ENCODE peak calls at places on chromosomes 12 and 14, in four cellular contexts. K is H1, I is mesendoderm, W is IMR-90. T is an unnamed sample.

GRCh38 chr12:52050771-52051541 is at the start of gene NR4A1:
- DNase-seq in K (peak), I (peak), W (peak), T (peak)

GRCh38 chr12:78185109-78185508 is 354.4 kb downstream of the NAV3 start:
- DNase-seq in K (no peak), I (no peak), W (peak), T (no peak)

GRCh38 chr12:114406326-114407033 is 536 bp upstream of the TBX5 start:
- DNase-seq in K (no peak), I (no peak), W (peak), T (no peak)

GRCh38 chr12:101551362-101552114 is 43.2 kb upstream of the MYBPC1 start:
- DNase-seq in K (no peak), I (no peak), W (no peak), T (no peak)

GRCh38 chr12:52285172-52285745 is 6.1 kb downstream of the KRT81 start:
- DNase-seq in K (no peak), I (no peak), W (peak), T (no peak)

GRCh38 chr12:52074656-52075408 is 4.7 kb upstream of the SMIM41 start:
- DNase-seq in K (no peak), I (no peak), W (no peak), T (no peak)

GRCh38 chr12:117044790-117045174 is 54.4 kb downstream of the TESC start:
- DNase-seq in K (no peak), I (no peak), W (no peak), T (no peak)

GRCh38 chr12:27015730-27016076 is 1.5 kb upstream of the TM7SF3 start:
- DNase-seq in K (no peak), I (peak), W (peak), T (no peak)

GRCh38 chr14:89618821-89619551 is 202.0 kb upstream of the FOXN3 start:
- DNase-seq in K (peak), I (peak), W (peak), T (peak)

GRCh38 chr14:102655154-102655553 is 62.7 kb downstream of the RCOR1 start:
- DNase-seq in K (no peak), I (peak), W (peak), T (no peak)

GRCh38 chr12:116244001-116244400 is 33.5 kb downstream of the MED13L start:
- DNase-seq in K (no peak), I (peak), W (peak), T (no peak)

GRCh38 chr12:989751-990278 is 1.2 kb upstream of the ERC1 start:
- DNase-seq in K (no peak), I (peak), W (peak), T (no peak)

GRCh38 chr12:57477710-57478681 is 1.7 kb downstream of the ARHGAP9 start:
- DNase-seq in K (no peak), I (no peak), W (peak), T (no peak)

GRCh38 chr14:89466460-89466859 is 49.4 kb upstream of the FOXN3 start:
- DNase-seq in K (no peak), I (peak), W (no peak), T (no peak)

GRCh38 chr12:107801150-107801549 is 26.6 kb downstream of the ASCL4 start:
- DNase-seq in K (no peak), I (no peak), W (peak), T (no peak)

GRCh38 chr12:76633415-76633814 is 73.8 kb upstream of the OSBPL8 start:
- DNase-seq in K (no peak), I (no peak), W (no peak), T (no peak)

GRCh38 chr12:54028324-54029201 is at the start of gene HOXC6:
- DNase-seq in K (no peak), I (no peak), W (no peak), T (no peak)

GRCh38 chr14:41986726-41987125 is 380.1 kb downstream of the LRFN5 start:
- DNase-seq in K (no peak), I (no peak), W (peak), T (no peak)

GRCh38 chr14:38279556-38279955 is 23.7 kb upstream of the CLEC14A start:
- DNase-seq in K (no peak), I (no peak), W (no peak), T (no peak)

GRCh38 chr14:91261115-91261514 is 16.6 kb upstream of the GPR68 start:
- DNase-seq in K (no peak), I (no peak), W (no peak), T (no peak)

GRCh38 chr12:112847708-112848337 is 56.3 kb downstream of the RPH3A start:
- DNase-seq in K (no peak), I (peak), W (no peak), T (peak)

GRCh38 chr12:9951026-9951652 is 19.0 kb upstream of the CLEC2A start:
- DNase-seq in K (no peak), I (no peak), W (no peak), T (no peak)

GRCh38 chr12:101857043-101857558 is 20.3 kb upstream of the DRAM1 start:
- DNase-seq in K (no peak), I (no peak), W (peak), T (no peak)

GRCh38 chr14:24556756-24557155 is 19.3 kb downstream of the CTSG start:
- DNase-seq in K (no peak), I (no peak), W (peak), T (no peak)

GRCh38 chr12:57751432-57751787 is 700 bp downstream of the CDK4 start:
- DNase-seq in K (no peak), I (no peak), W (no peak), T (no peak)

GRCh38 chr12:49824886-49825285 is 3.3 kb downstream of the NCKAP5L start:
- DNase-seq in K (no peak), I (no peak), W (peak), T (no peak)

GRCh38 chr12:76539727-76540126 is 19.8 kb downstream of the OSBPL8 start:
- DNase-seq in K (no peak), I (peak), W (no peak), T (no peak)

GRCh38 chr12:121240484-121241202 is 30.7 kb downstream of the P2RX4 start:
- DNase-seq in K (peak), I (peak), W (no peak), T (peak)

GRCh38 chr14:63179383-63179782 is 24.9 kb upstream of the RHOJ start:
- DNase-seq in K (no peak), I (no peak), W (no peak), T (no peak)

GRCh38 chr12:123141615-123142517 is 9.0 kb downstream of the PITPNM2 start:
- DNase-seq in K (no peak), I (peak), W (peak), T (no peak)

GRCh38 chr12:67410246-67410645 is 141.1 kb downstream of the CAND1 start:
- DNase-seq in K (no peak), I (no peak), W (no peak), T (no peak)

GRCh38 chr12:130476451-130476850 is 138.8 kb downstream of the PIWIL1 start:
- DNase-seq in K (no peak), I (no peak), W (no peak), T (no peak)

GRCh38 chr12:109818900-109819500 is 14.2 kb downstream of the TRPV4 start:
- DNase-seq in K (no peak), I (no peak), W (peak), T (no peak)

GRCh38 chr12:119375619-119376018 is 41.1 kb downstream of the CCDC60 start:
- DNase-seq in K (no peak), I (no peak), W (no peak), T (no peak)

GRCh38 chr14:38065101-38065762 is 142.5 kb upstream of the SSTR1 start:
- DNase-seq in K (no peak), I (peak), W (no peak), T (no peak)

GRCh38 chr14:99839696-99840095 is 46.5 kb downstream of the EML1 start:
- DNase-seq in K (no peak), I (no peak), W (no peak), T (no peak)

GRCh38 chr14:104431351-104431928 is 148.1 kb upstream of the C14orf180 start:
- DNase-seq in K (no peak), I (no peak), W (no peak), T (no peak)

GRCh38 chr12:15205341-15206010 is 15.7 kb downstream of the RERG start:
- DNase-seq in K (no peak), I (no peak), W (no peak), T (no peak)

GRCh38 chr14:22556990-22557623 is 31.9 kb downstream of the DAD1 start:
- DNase-seq in K (peak), I (peak), W (peak), T (peak)

GRCh38 chr12:132450391-132451171 is 39.4 kb upstream of the FBRSL1 start:
- DNase-seq in K (no peak), I (no peak), W (no peak), T (no peak)
- H3K9ac ChIP-seq in K (no peak), I (no peak), W (no peak), T (no peak)

DNA sequence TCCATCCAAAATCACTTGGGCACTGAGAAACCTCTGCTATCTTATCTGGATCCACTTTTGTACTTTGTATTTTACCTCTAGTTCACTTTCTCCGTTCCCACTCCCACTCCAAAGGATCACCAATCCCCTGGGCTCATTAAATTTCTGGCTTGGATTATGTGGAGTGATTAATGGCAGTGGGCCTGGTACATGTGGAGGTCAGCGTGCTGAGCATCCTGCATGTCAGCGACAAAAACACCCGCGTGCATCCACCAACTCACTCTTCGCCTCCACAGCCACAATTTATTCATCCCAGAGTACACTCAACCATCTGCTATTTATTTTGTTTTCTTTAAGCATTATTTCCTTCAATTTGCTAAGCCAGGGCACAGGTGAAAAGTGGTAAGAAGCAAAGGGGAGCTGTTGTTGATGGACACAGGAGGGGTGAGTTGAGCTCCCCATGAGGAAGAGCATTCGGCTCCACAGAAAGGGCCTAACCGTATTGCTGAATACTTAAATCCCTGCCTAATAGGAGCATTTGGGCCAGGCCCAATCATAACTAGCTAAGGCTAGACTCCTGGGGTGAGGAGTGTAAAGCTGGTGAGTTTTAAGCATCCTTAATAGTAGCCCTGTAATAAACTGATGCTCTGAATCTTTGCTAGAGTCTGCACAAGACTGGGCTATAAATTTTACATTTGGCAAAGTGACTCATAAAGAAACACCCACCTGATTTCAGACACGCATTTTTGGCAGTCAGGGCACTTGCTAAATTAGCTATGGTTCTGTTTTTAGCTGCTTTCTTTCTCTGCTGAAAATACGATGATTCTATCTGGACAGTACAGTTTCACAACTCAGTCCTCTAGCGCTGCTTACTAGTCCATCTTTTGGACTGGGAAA is 137.8 kb downstream of the SLC25A21 start:
- DNase-seq in K (no peak), I (no peak), W (peak), T (no peak)
- H4K5ac ChIP-seq in K (no peak), I (no peak), W (no peak), T (no peak)

GRCh38 chr14:71408362-71409035 is 501.2 kb downstream of the PCNX1 start:
- DNase-seq in K (no peak), I (peak), W (peak), T (no peak)
- H3K9ac ChIP-seq in K (no peak), I (no peak), W (no peak), T (no peak)

GRCh38 chr12:14157129-14157747 is 175.8 kb upstream of the GRIN2B start:
- DNase-seq in K (peak), I (no peak), W (no peak), T (no peak)

GRCh38 chr12:14156606-14157005 is 175.2 kb upstream of the GRIN2B start:
- DNase-seq in K (peak), I (no peak), W (no peak), T (no peak)

GRCh38 chr12:14148489-14149240 is 167.3 kb upstream of the GRIN2B start:
- DNase-seq in K (no peak), I (no peak), W (no peak), T (no peak)

GRCh38 chr12:14153803-14154202 is 172.4 kb upstream of the GRIN2B start:
- DNase-seq in K (no peak), I (no peak), W (no peak), T (no peak)
- H4K5ac ChIP-seq in K (no peak), I (no peak), W (no peak), T (no peak)

T was measured in H9.